ENCODE peak calls at places on chromosomes 13 and 19, in eight cellular contexts. G is AG04450, O is uterus, V is cardiac fibroblast, N is sigmoid colon, W is adrenal gland, B is AG10803, H is colonic mucosa. C is an unnamed sample.

GRCh38 chr13:48508001-48508400 is 24.9 kb downstream of the RCBTB2 start:
- DNase-seq in G (no peak), N (no peak), O (no peak), V (no peak), W (no peak), H (no peak), B (no peak), C (no peak)

GRCh38 chr13:67299731-67300130 is 69.6 kb upstream of the PCDH9 start:
- DNase-seq in N (no peak), V (peak; percentile 33), W (no peak), H (no peak), O (no peak), G (no peak), B (peak; percentile 32), C (no peak)

GRCh38 chr13:111130111-111130508 is 15.0 kb downstream of the ARHGEF7 start:
- DNase-seq in O (no peak), N (no peak), B (no peak), H (no peak), V (no peak), G (no peak), W (no peak), C (no peak)

GRCh38 chr13:66532146-66532545 is 698.0 kb downstream of the PCDH9 start:
- DNase-seq in B (peak; percentile 40), O (no peak), H (no peak), W (no peak), N (no peak), G (peak; percentile 62), V (peak; percentile 32), C (peak; percentile 27)

GRCh38 chr19:12788682-12789097 is 2.6 kb upstream of the JUNB start:
- DNase-seq in N (peak; percentile 94), B (peak; percentile 72), G (no peak), O (peak; percentile 84), W (peak; percentile 88), V (peak; percentile 83), H (peak; percentile 93), C (no peak)

GRCh38 chr13:109918179-109918651 is 131.8 kb upstream of the IRS2 start:
- DNase-seq in H (no peak), O (no peak), G (no peak), B (peak; percentile 46), V (peak; percentile 8), N (no peak), W (no peak), C (peak; percentile 42)

GRCh38 chr19:43804443-43804842 is 2.2 kb upstream of the LYPD5 start:
- DNase-seq in G (no peak), N (no peak), H (no peak), O (no peak), V (no peak), W (no peak), B (no peak), C (no peak)

GRCh38 chr13:113083402-113084061 is 22.1 kb upstream of the F7 start:
- DNase-seq in G (no peak), W (no peak), B (peak; percentile 8), O (no peak), V (peak; percentile 48), H (no peak), N (no peak), C (no peak)

GRCh38 chr19:10835089-10835753 is 791 bp downstream of the TMED1 start:
- DNase-seq in V (no peak), W (peak; percentile 55), G (no peak), O (no peak), N (peak; percentile 81), B (no peak), H (no peak), C (no peak)

GRCh38 chr19:38152461-38153379 is 71.3 kb downstream of the DPF1 start:
- DNase-seq in H (no peak), G (no peak), V (peak; percentile 17), N (no peak), O (no peak), W (no peak), B (no peak), C (no peak)

GRCh38 chr19:38158730-38159129 is 65.3 kb downstream of the DPF1 start:
- DNase-seq in O (no peak), V (no peak), B (no peak), N (no peak), H (no peak), W (no peak), G (no peak), C (no peak)

GRCh38 chr19:38151242-38151641 is 72.8 kb downstream of the DPF1 start:
- DNase-seq in G (no peak), O (no peak), H (no peak), N (no peak), B (no peak), W (no peak), V (no peak), C (no peak)

GRCh38 chr19:38149597-38149996 is 74.4 kb downstream of the DPF1 start:
- DNase-seq in G (no peak), B (peak; percentile 9), N (no peak), W (peak; percentile 30), H (no peak), O (no peak), V (peak; percentile 12), C (no peak)

DNA sequence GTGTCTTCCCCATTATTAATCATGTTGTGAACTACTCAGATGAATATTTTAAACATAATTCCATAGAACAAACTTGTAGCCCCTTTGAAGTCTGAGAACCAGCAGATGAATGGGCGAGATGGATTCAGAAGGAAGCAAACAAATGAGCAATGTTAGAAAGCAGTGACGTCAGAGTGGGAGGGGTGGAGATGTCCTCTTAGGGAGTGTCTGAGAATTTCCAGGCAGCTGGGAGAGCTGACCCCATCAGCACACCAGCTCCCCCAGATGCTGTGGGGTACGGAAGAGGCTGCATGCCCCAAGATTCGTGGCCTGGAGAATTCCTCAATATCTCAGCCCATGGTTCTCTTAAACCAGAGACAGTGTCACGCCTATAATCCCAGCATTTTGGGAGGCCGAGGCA is 68.6 kb downstream of the DPF1 start:
- DNase-seq in W (no peak), O (no peak), B (no peak), V (peak; percentile 17), H (no peak), G (no peak), N (no peak), C (no peak)
- TF ChIP-seq CTCF in W (no peak), O (no peak), B (no peak), V (no peak), H (no peak), G (no peak), N (no peak), C (no peak)

GRCh38 chr19:861099-861755 is 1.8 kb downstream of the CFD start:
- DNase-seq in O (no peak), W (no peak), B (no peak), N (no peak), V (no peak), G (no peak), H (no peak), C (no peak)
- H3K4me3 ChIP-seq in O (no peak overlapping the region), W (no peak overlapping the region), B (no peak overlapping the region), N (peak overlapping the region; percentile 37), V (no peak overlapping the region), G (no peak overlapping the region), H (peak overlapping the region; percentile 32), C (no peak overlapping the region)

GRCh38 chr19:7293795-7294570 is at the start of gene INSR:
- DNase-seq in H (peak; percentile 93), B (peak; percentile 91), N (peak; percentile 95), O (peak; percentile 89), W (peak; percentile 91), G (peak; percentile 47), V (peak; percentile 94), C (peak; percentile 52)
- TF ChIP-seq CTCF in H (no peak), B (no peak), N (no peak), O (no peak), W (no peak), G (no peak), V (no peak), C (no peak)

GRCh38 chr19:32223595-32224370 is 121.6 kb upstream of the ZNF507 start:
- DNase-seq in B (no peak), W (no peak), O (no peak), H (no peak), G (no peak), V (no peak), N (no peak), C (no peak)

GRCh38 chr19:32227561-32228165 is 117.7 kb upstream of the ZNF507 start:
- DNase-seq in G (no peak), N (no peak), V (no peak), B (no peak), W (no peak), H (no peak), O (no peak), C (no peak)

GRCh38 chr19:32222594-32222993 is 122.8 kb upstream of the ZNF507 start:
- DNase-seq in G (no peak), N (no peak), B (no peak), H (no peak), V (no peak), O (no peak), W (no peak), C (no peak)

GRCh38 chr19:32223106-32223505 is 122.3 kb upstream of the ZNF507 start:
- DNase-seq in O (no peak), N (no peak), H (no peak), G (no peak), B (no peak), W (no peak), V (no peak), C (no peak)

DNA sequence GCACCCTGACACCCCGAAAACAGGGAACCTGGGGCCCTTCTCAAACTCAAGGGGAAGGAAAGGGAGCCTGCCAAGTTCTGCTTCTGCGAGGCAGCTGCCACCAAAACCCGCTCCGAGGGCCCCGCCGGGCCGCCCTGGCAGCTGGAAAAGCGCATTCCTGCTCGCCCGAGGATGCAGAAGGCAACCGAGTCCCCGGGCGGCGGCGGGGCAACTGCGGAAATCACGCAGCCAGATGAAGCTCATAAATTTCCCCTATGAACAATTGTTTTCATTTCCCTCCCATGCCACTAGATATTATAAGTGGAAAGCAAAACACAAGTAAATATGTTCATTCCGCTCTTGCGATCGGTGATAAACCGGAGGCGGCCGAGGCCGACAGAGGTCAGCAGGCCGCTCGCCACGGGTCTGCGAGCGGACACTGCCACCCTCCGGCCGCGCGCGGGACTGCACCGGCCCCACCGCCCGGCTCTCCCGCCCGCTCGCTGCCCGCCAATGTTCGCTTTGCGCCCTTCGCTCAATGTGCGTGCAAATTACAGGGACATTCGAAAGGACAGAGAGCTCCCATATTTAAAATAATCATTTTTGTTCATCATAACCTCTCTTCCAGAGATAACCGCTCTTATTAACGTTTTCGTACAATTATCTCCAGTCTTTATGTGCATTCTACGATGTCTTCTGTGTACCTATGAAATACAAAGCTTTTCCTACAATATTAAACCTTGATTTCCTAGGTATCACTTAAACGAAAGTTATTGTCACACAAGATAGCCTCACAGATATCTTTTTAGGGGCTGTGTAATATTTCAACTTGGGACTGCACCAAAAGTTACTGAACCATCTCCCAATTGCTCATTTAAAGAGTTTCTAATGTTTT is 120.8 kb upstream of the ZNF507 start:
- DNase-seq in H (peak; percentile 49), G (no peak), O (peak; percentile 40), V (peak; percentile 53), B (peak; percentile 41), N (no peak), W (peak; percentile 53), C (peak; percentile 1)
- H3K4me3 ChIP-seq in H (no peak overlapping the region), G (no peak overlapping the region), O (no peak overlapping the region), V (no peak overlapping the region), B (peak overlapping the region; percentile 36), N (peak overlapping the region; percentile 23), W (no peak overlapping the region), C (no peak overlapping the region)

DNA sequence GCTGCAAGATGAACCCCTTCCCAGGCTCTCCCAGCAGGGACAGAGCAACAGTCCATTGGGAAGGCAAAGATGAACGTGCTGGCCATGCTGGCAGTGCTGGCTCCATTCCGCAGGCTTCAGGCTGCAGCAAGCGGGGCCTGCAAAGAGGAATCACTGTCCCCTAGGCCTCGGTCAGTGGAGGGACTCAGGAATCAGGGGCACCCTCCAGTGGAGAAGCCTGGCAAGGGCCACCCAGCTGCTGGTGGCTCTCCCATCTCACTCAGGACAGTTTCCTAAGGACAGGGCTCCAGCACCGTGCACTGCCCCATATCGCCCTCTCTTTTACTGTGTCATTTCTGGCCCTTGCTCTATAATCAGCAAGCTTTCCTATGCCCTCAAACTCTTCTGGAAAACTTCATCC is 498.6 kb downstream of the EFNB2 start:
- DNase-seq in B (no peak), V (no peak), H (no peak), O (no peak), W (no peak), G (no peak), N (no peak), C (no peak)
- TF ChIP-seq CTCF in B (no peak), V (no peak), H (peak; percentile 15), O (no peak), W (no peak), G (no peak), N (no peak), C (peak; percentile 17)